ENCODE peak calls at places on chromosomes 5 and 9, in seven cellular contexts. E is IMR-90, P is neuronal stem cell, N is H1, Z is mesenchymal stem cell, W is H9, F is trophoblast cell. A is an unnamed sample.

GRCh38 chr9:747567-747966 is 93.9 kb upstream of the DMRT1 start:
- DNase-seq in E (no peak), P (no peak), N (no peak), Z (no peak), W (no peak), F (peak; percentile 49), A (no peak)

GRCh38 chr9:131622536-131622935 is 77.2 kb downstream of the PRRT1B start:
- DNase-seq in E (no peak), P (no peak), N (no peak), Z (no peak), W (no peak), F (no peak), A (no peak)

GRCh38 chr9:87290241-87290700 is 207.4 kb upstream of the DAPK1 start:
- DNase-seq in E (peak; percentile 11), P (no peak), N (no peak), Z (no peak), W (no peak), F (peak; percentile 27), A (no peak)

GRCh38 chr5:157167219-157167621 is 1.2 kb upstream of the GARIN3 start:
- DNase-seq in E (peak; percentile 63), P (no peak), N (no peak), Z (peak; percentile 66), W (no peak), F (no peak), A (peak; percentile 47)

GRCh38 chr9:81320909-81321482 is 368.4 kb downstream of the TLE1 start:
- DNase-seq in E (no peak), P (no peak), N (no peak), Z (no peak), W (no peak), F (no peak), A (no peak)

GRCh38 chr9:2321523-2322148 is 300.0 kb upstream of the VLDLR start:
- DNase-seq in E (no peak), P (no peak), N (no peak), Z (no peak), W (no peak), F (no peak), A (no peak)

GRCh38 chr5:99866740-99867139 is 668.4 kb upstream of the FAM174A start:
- DNase-seq in E (no peak), P (no peak), N (no peak), Z (no peak), W (no peak), F (no peak), A (no peak)

GRCh38 chr5:51226420-51226735 is 156.9 kb upstream of the ISL1 start:
- DNase-seq in E (no peak), P (peak; percentile 24), N (peak; percentile 73), Z (no peak), W (peak; percentile 82), F (peak; percentile 14), A (peak; percentile 97)

GRCh38 chr9:93184439-93185221 is 691 bp downstream of the WNK2 start:
- DNase-seq in E (no peak), P (peak; percentile 23), N (no peak), Z (no peak), W (no peak), F (peak; percentile 86), A (peak; percentile 16)

GRCh38 chr9:981491-981898 is 5.0 kb downstream of the DMRT3 start:
- DNase-seq in E (no peak), P (no peak), N (no peak), Z (no peak), W (peak; percentile 78), F (no peak), A (peak; percentile 72)

GRCh38 chr5:19492861-19493260 is 495.1 kb downstream of the CDH18 start:
- DNase-seq in E (no peak), P (no peak), N (no peak), Z (no peak), W (no peak), F (no peak), A (no peak)

GRCh38 chr9:114791736-114792135 is 14.1 kb downstream of the TNFSF15 start:
- DNase-seq in E (no peak), P (no peak), N (no peak), Z (no peak), W (no peak), F (no peak), A (no peak)

GRCh38 chr9:127500862-127501261 is 49.6 kb downstream of the LRSAM1 start:
- DNase-seq in E (no peak), P (no peak), N (no peak), Z (no peak), W (no peak), F (no peak), A (no peak)

GRCh38 chr9:88803551-88804288 is 187.5 kb upstream of the S1PR3 start:
- DNase-seq in E (peak; percentile 28), P (no peak), N (no peak), Z (no peak), W (no peak), F (no peak), A (no peak)

GRCh38 chr9:83330207-83331196 is 207.7 kb downstream of the FRMD3 start:
- DNase-seq in E (no peak), P (no peak), N (no peak), Z (no peak), W (no peak), F (peak; percentile 38), A (no peak)

GRCh38 chr9:15246688-15247087 is 60.3 kb downstream of the TTC39B start:
- DNase-seq in E (peak; percentile 55), P (no peak), N (no peak), Z (no peak), W (no peak), F (no peak), A (no peak)

GRCh38 chr5:176466245-176466871 is 18.2 kb downstream of the FAF2 start:
- DNase-seq in E (peak; percentile 87), P (no peak), N (no peak), Z (peak; percentile 91), W (no peak), F (peak; percentile 85), A (peak; percentile 74)

GRCh38 chr5:92927291-92927778 is 653.7 kb downstream of the NR2F1-AS1 start:
- DNase-seq in E (no peak), P (no peak), N (no peak), Z (no peak), W (no peak), F (peak; percentile 57), A (no peak)

GRCh38 chr5:31516802-31517201 is 15.1 kb downstream of the DROSHA start:
- DNase-seq in E (no peak), P (no peak), N (no peak), Z (no peak), W (no peak), F (no peak), A (no peak)

GRCh38 chr9:123049589-123050222 is 16.2 kb downstream of the GPR21 start:
- DNase-seq in E (peak; percentile 24), P (no peak), N (no peak), Z (no peak), W (no peak), F (no peak), A (no peak)

GRCh38 chr5:171475551-171476035 is 56.1 kb downstream of the FGF18 start:
- DNase-seq in E (no peak), P (no peak), N (no peak), Z (no peak), W (no peak), F (peak; percentile 92), A (no peak)

GRCh38 chr9:115943591-115944165 is 209.9 kb upstream of the PAPPA start:
- DNase-seq in E (no peak), P (no peak), N (no peak), Z (peak; percentile 62), W (no peak), F (no peak), A (no peak)

GRCh38 chr5:73541981-73542380 is 23.5 kb downstream of the ANKRA2 start:
- DNase-seq in E (peak; percentile 43), P (no peak), N (no peak), Z (no peak), W (no peak), F (no peak), A (no peak)
- H3K23ac ChIP-seq in E (no peak overlapping the region), P (no peak overlapping the region), N (no peak overlapping the region), Z (no peak overlapping the region), W (no peak overlapping the region), F (no peak overlapping the region), A (no peak overlapping the region)

GRCh38 chr9:77316058-77316457 is 138.7 kb downstream of the VPS13A start:
- DNase-seq in E (no peak), P (no peak), N (no peak), Z (no peak), W (no peak), F (no peak), A (no peak)
- H2AK5ac ChIP-seq in E (no peak overlapping the region), P (no peak overlapping the region), N (no peak overlapping the region), Z (no peak overlapping the region), W (no peak overlapping the region), F (no peak overlapping the region), A (no peak overlapping the region)

GRCh38 chr5:68305223-68305865 is 89.8 kb downstream of the PIK3R1 start:
- DNase-seq in E (no peak), P (no peak), N (no peak), Z (no peak), W (no peak), F (no peak), A (no peak)

GRCh38 chr5:68304421-68305052 is 89.0 kb downstream of the PIK3R1 start:
- DNase-seq in E (no peak), P (no peak), N (no peak), Z (peak; percentile 32), W (no peak), F (no peak), A (no peak)

GRCh38 chr5:68303038-68303738 is 87.6 kb downstream of the PIK3R1 start:
- DNase-seq in E (peak; percentile 24), P (no peak), N (no peak), Z (peak; percentile 26), W (no peak), F (peak; percentile 29), A (peak; percentile 38)

GRCh38 chr5:68306361-68307014 is 90.9 kb downstream of the PIK3R1 start:
- DNase-seq in E (no peak), P (no peak), N (no peak), Z (no peak), W (no peak), F (peak; percentile 40), A (no peak)

DNA sequence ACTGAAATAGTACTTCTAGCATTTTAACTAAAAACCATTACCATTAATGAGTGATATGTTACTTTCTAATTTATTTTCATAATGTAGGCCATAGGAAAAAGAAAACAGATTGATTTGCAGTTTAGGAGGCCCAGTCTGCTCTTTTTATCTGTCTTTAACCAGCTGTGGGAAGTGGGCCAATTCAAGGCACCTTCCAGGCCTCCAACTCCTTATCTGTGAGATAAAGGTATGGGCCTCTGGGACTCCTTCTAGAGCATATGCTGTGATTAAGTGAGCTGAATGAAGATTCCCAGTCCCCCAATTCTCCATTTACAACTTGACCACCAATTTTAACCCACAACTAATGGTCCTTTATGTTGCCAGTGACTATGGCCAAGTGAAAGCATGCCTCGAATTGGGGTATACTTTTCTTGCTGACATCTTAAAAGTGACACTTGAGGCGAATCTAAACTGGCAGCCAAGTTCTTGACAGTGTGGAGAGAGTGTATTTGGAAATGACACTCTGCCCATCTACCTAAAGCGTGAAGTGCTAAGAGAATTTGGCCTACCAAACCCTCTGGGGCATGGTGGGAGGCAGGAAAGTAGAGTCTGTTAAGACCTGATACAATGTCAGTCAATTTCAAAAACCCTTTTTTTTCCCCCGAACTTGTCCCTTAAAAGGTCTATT is 88.3 kb downstream of the PIK3R1 start:
- DNase-seq in E (no peak), P (no peak), N (no peak), Z (peak; percentile 3), W (no peak), F (no peak), A (peak; percentile 77)
- H3K23ac ChIP-seq in E (no peak overlapping the region), P (no peak overlapping the region), N (no peak overlapping the region), Z (no peak overlapping the region), W (no peak overlapping the region), F (no peak overlapping the region), A (no peak overlapping the region)

GRCh38 chr5:67858470-67859096 is 357.0 kb upstream of the PIK3R1 start:
- DNase-seq in E (no peak), P (no peak), N (no peak), Z (no peak), W (no peak), F (no peak), A (no peak)

GRCh38 chr5:67855523-67855922 is 360.0 kb upstream of the PIK3R1 start:
- DNase-seq in E (no peak), P (no peak), N (no peak), Z (no peak), W (no peak), F (no peak), A (no peak)
- H2AK5ac ChIP-seq in E (no peak overlapping the region), P (no peak overlapping the region), N (no peak overlapping the region), Z (no peak overlapping the region), W (no peak overlapping the region), F (no peak overlapping the region), A (no peak overlapping the region)

A was measured in mesendoderm.